ENCODE peak calls at places on chromosomes 16 and 17, in five cellular contexts. Z is HL-60, N is A549, L is DND-41, D is esophagus muscularis mucosa. M is an unnamed sample.

GRCh38 chr17:43661699-43662431 is at the start of gene MEOX1:
- DNase-seq in Z (no peak), N (no peak), L (no peak), D (no peak), M (no peak)

GRCh38 chr16:23400387-23400930 is 52.5 kb downstream of the COG7 start:
- DNase-seq in Z (no peak), N (no peak), L (no peak), D (no peak), M (no peak)

GRCh38 chr17:28385037-28385797 is 13.7 kb downstream of the SARM1 start:
- DNase-seq in Z (no peak), N (no peak), L (no peak), D (no peak), M (no peak)

GRCh38 chr16:84662471-84662870 is 14.2 kb downstream of the KLHL36 start:
- DNase-seq in Z (no peak), N (no peak), L (no peak), D (no peak), M (no peak)

GRCh38 chr17:82907797-82908261 is 68.0 kb upstream of the ZNF750 start:
- DNase-seq in Z (no peak), N (no peak), L (peak), D (no peak), M (peak)

GRCh38 chr16:54931041-54931756 is 534 bp downstream of the IRX5 start:
- DNase-seq in Z (peak), N (peak), L (peak), D (peak), M (no peak)

GRCh38 chr16:11585460-11586374 is 1.0 kb downstream of the LITAF start:
- DNase-seq in Z (peak), N (no peak), L (no peak), D (no peak), M (no peak)

GRCh38 chr17:31537558-31537957 is 146.1 kb downstream of the RAB11FIP4 start:
- DNase-seq in Z (no peak), N (no peak), L (no peak), D (no peak), M (no peak)

DNA sequence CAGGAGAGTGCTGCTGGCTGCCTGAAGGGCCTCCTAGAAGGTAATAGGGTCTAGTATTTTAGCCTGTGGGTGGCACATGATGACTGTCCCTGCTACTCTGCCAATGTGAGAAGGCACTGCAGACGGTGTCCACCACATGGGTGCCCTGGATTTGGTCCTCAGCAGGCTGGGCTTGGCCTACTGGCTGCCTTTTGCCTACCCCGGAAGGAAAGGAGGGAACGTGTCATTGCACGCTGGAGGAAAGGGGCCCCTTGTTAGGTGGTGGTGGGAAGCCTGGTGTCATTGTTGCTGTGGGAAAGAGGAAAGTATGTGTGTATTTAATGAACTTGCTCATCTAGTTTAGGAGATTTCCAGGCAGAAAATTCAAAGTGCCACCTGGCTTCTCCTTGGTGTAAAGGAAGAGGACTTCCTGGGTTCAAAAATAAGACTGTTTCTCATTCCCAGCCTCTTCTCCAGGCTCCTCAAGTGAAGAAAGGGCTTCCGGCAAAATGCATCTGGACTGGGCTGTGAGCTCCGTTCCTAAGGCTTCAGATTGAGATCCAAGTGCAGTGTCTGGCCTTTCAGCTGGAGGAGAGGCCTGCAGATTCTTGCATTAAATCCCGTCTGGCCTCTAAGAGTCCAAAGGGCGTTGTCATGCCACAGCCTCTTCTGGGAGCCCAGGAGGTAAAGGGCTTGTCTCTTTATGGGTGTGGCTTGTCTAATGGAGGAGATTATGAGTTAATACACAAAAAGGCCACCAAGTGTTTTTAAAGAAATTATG is 55.1 kb downstream of the RPTOR start:
- DNase-seq in Z (no peak), N (peak), L (no peak), D (no peak), M (no peak)
- H3K4me3 ChIP-seq in Z (no peak), N (no peak), L (no peak), D (no peak), M (no peak)

GRCh38 chr16:50806099-50807062 is 64.5 kb downstream of the CYLD start:
- DNase-seq in Z (peak), N (peak), L (peak), D (no peak), M (peak)
- H3K4me3 ChIP-seq in Z (no peak), N (peak), L (no peak), D (peak), M (peak)

GRCh38 chr16:48383204-48383876 is 1.9 kb downstream of the SIAH1 start:
- DNase-seq in Z (no peak), N (no peak), L (no peak), D (no peak), M (no peak)

GRCh38 chr16:48383877-48384304 is 1.3 kb downstream of the SIAH1 start:
- DNase-seq in Z (peak), N (no peak), L (peak), D (no peak), M (peak)

GRCh38 chr16:48385272-48385953 is at the start of gene SIAH1:
- DNase-seq in Z (peak), N (peak), L (peak), D (no peak), M (peak)

GRCh38 chr16:48384305-48384981 is 770 bp downstream of the SIAH1 start:
- DNase-seq in Z (peak), N (peak), L (peak), D (no peak), M (no peak)

DNA sequence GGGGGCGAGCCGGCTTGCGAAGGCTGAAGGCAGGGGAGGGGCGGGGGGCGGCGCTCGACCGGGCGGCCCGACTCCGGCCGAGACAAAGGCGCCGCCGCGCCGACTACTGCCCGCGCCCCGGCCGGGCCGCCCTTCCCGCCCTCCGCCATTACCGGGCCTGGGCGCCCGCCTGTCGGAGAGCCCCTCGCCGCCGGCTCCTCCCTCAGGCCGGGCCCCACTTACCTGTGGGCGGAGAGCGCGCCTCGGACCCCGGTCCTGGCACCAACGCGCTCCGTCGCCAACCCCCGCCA is 286 bp downstream of the SIAH1 start:
- DNase-seq in Z (no peak), N (no peak), L (no peak), D (no peak), M (no peak)
- H3K4me3 ChIP-seq in Z (peak), N (peak), L (peak), D (peak), M (peak)

GRCh38 chr17:49739662-49740271 is 24.2 kb downstream of the FAM117A start:
- DNase-seq in Z (peak), N (no peak), L (peak), D (peak), M (peak)
- H3K4me3 ChIP-seq in Z (peak), N (no peak), L (no peak), D (no peak), M (peak)

GRCh38 chr17:8123695-8124349 is at the start of gene HES7:
- DNase-seq in Z (no peak), N (no peak), L (no peak), D (no peak), M (no peak)
- H3K4me3 ChIP-seq in Z (peak), N (peak), L (no peak), D (peak), M (peak)

DNA sequence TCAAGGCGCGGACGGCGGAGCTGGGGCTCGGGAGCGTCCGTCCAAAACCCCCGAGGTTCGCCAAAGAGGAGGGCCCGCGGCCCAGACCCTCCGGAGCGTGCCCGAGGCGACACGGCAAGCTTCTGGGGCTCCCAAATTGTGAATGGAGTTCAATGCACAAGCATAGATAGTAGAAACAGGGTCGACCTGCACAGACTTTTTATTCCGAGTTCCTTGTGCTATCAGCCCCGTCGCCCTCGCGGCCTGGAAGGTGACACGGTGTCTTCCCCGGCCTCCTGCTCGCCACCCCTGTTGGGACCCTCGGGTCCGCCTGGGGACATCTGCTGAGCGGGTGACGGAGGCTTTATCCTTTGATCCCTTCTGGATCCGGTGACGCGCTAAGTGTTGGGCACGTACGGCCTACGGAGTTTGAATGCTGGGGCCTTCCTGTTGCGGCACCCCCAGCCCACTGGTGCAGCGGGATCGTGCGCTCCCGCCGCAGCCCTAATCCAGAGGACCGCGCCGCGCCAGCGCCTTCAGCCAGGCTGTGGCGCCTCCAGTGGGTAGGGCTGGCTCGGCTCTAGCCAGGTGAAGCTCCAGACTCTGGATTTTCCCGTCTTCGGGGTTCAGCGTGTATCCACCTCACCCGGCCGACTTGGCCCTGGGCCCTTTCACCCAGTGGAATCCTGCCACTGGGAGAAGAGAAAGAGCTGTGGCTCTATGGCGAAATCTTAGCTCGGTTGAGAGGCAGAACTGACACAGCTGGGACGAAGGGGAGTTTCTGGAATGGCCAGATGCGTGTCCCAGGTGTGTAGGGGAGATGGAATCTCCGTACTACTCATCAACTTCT is 17.0 kb upstream of the NTN1 start:
- DNase-seq in Z (no peak), N (no peak), L (no peak), D (no peak), M (no peak)
- H3K4me3 ChIP-seq in Z (no peak), N (no peak), L (no peak), D (peak), M (no peak)

GRCh38 chr17:39626671-39627169 is at the start of gene PPP1R1B:
- DNase-seq in Z (no peak), N (no peak), L (no peak), D (no peak), M (no peak)
- H3K4me3 ChIP-seq in Z (no peak), N (peak), L (no peak), D (peak), M (no peak)

DNA sequence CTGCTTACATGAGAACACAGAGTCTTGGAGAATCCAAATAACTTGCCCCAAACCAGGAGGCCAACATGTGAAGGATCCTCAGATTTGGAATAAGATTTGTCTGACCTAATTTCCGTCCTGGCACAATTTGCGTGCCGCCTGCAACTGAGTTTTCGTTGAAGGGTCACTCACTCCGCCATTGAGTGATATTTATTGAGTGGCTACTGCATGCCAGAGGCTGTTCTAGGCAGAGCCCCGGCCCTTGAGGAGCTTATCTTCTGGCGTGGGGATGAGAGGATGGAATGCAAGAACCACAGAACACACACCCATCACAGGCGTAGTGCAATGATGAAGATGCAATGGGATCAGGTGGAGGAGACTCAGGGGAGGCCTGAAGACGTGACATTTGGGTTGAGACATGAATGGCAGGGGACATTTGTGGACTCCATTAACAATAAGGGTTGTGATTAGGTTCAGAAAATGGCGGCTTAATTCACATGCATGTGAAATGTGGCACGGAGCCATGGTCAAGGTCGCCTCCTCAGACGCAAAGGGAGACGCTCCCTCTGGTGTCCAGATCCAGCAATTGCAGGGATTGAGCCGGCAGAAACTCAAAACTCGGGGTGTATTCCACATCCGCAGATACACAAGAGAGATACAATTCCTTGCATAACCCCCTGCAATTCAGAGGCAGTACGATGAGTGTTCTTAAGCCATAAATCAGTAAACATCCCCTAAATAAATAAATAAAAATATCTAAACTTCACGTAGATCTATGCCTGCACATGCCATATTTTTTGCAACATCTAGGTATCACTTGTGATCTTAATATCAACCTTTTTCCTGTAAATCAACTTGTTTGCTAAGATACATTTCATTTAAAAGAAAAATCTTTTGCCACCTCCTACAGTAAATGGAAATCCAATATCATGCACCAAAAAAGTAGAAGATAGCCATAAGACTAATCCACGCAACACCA is 57.9 kb upstream of the CACNG4 start:
- DNase-seq in Z (peak), N (peak), L (peak), D (no peak), M (peak)
- H3K4me3 ChIP-seq in Z (no peak), N (no peak), L (no peak), D (no peak), M (no peak)

M was measured in Jurkat, Clone E6-1.